ENCODE peak calls at places on chromosomes 12 and 14, in four cellular contexts. One of them, this sample, is unnamed.

GRCh38 chr12:104958946-104959841 is 1.1 kb upstream of the SLC41A2 start:
- DNase-seq in K562: peak
- DNase-seq in H1: no peak
- DNase-seq in HepG2: peak
- DNase-seq in this sample: no peak

GRCh38 chr12:100656141-100656540 is 82.7 kb downstream of the GAS2L3 start:
- DNase-seq in K562: no peak
- DNase-seq in H1: no peak
- DNase-seq in HepG2: no peak
- DNase-seq in this sample: no peak

GRCh38 chr14:64260418-64260817 is 33.8 kb downstream of the ESR2 start:
- DNase-seq in HepG2: no peak
- DNase-seq in H1: no peak
- DNase-seq in K562: no peak
- DNase-seq in this sample: no peak

GRCh38 chr14:38870437-38870836 is 232.6 kb downstream of the SEC23A start:
- DNase-seq in K562: no peak
- DNase-seq in H1: no peak
- DNase-seq in HepG2: no peak
- DNase-seq in this sample: no peak

GRCh38 chr12:94938583-94938982 is 64.9 kb downstream of the NDUFA12 start:
- DNase-seq in HepG2: no peak
- DNase-seq in H1: no peak
- DNase-seq in K562: no peak
- DNase-seq in this sample: no peak

GRCh38 chr12:44507471-44507870 is 368.6 kb downstream of the NELL2 start:
- DNase-seq in K562: no peak
- DNase-seq in HepG2: no peak
- DNase-seq in H1: no peak
- DNase-seq in this sample: no peak

GRCh38 chr12:46108721-46109120 is 118.3 kb upstream of the SCAF11 start:
- DNase-seq in K562: no peak
- DNase-seq in H1: no peak
- DNase-seq in HepG2: no peak
- DNase-seq in this sample: no peak

GRCh38 chr14:59126714-59127436 is 61.6 kb upstream of the DAAM1 start:
- DNase-seq in HepG2: peak
- DNase-seq in K562: peak
- DNase-seq in H1: no peak
- DNase-seq in this sample: peak

GRCh38 chr14:38174721-38175120 is 33.0 kb upstream of the SSTR1 start:
- DNase-seq in K562: no peak
- DNase-seq in H1: no peak
- DNase-seq in HepG2: no peak
- DNase-seq in this sample: no peak

GRCh38 chr12:127125607-127126259 is 1141.2 kb upstream of the TMEM132C start:
- DNase-seq in H1: no peak
- DNase-seq in HepG2: no peak
- DNase-seq in K562: peak
- DNase-seq in this sample: peak

GRCh38 chr14:21846227-21846885 is 172.7 kb upstream of the OR4E1 start:
- DNase-seq in H1: peak
- DNase-seq in K562: peak
- DNase-seq in HepG2: peak
- DNase-seq in this sample: peak

GRCh38 chr14:24037658-24038037 is 14.2 kb upstream of the CARMIL3 start:
- DNase-seq in H1: no peak
- DNase-seq in K562: no peak
- DNase-seq in HepG2: no peak
- DNase-seq in this sample: no peak

GRCh38 chr12:109047081-109047805 is 5.1 kb upstream of the USP30 start:
- DNase-seq in HepG2: no peak
- DNase-seq in K562: no peak
- DNase-seq in H1: peak
- DNase-seq in this sample: no peak

GRCh38 chr14:69093551-69094421 is 59.1 kb downstream of the DCAF5 start:
- DNase-seq in HepG2: peak
- DNase-seq in H1: no peak
- DNase-seq in K562: no peak
- DNase-seq in this sample: no peak

GRCh38 chr12:3165311-3165931 is 88.2 kb downstream of the TSPAN9 start:
- DNase-seq in K562: no peak
- DNase-seq in H1: no peak
- DNase-seq in HepG2: no peak
- DNase-seq in this sample: no peak

GRCh38 chr12:1222858-1223644 is 232.0 kb downstream of the ERC1 start:
- DNase-seq in K562: no peak
- DNase-seq in HepG2: no peak
- DNase-seq in H1: no peak
- DNase-seq in this sample: no peak

GRCh38 chr12:1217191-1217949 is 226.3 kb downstream of the ERC1 start:
- DNase-seq in K562: no peak
- DNase-seq in HepG2: no peak
- DNase-seq in H1: no peak
- DNase-seq in this sample: peak

GRCh38 chr12:1216560-1216959 is 225.5 kb downstream of the ERC1 start:
- DNase-seq in K562: no peak
- DNase-seq in H1: no peak
- DNase-seq in HepG2: no peak
- DNase-seq in this sample: no peak

GRCh38 chr12:1218369-1218768 is 227.3 kb downstream of the ERC1 start:
- DNase-seq in H1: no peak
- DNase-seq in K562: no peak
- DNase-seq in HepG2: no peak
- DNase-seq in this sample: no peak

GRCh38 chr12:1220127-1221092 is 229.4 kb downstream of the ERC1 start:
- DNase-seq in K562: no peak
- DNase-seq in H1: no peak
- DNase-seq in HepG2: peak
- DNase-seq in this sample: peak
- TF ChIP-seq PHF8 in K562: no peak
- TF ChIP-seq PHF8 in H1: no peak
- TF ChIP-seq PHF8 in HepG2: no peak
- TF ChIP-seq PHF8 in this sample: no peak

DNA sequence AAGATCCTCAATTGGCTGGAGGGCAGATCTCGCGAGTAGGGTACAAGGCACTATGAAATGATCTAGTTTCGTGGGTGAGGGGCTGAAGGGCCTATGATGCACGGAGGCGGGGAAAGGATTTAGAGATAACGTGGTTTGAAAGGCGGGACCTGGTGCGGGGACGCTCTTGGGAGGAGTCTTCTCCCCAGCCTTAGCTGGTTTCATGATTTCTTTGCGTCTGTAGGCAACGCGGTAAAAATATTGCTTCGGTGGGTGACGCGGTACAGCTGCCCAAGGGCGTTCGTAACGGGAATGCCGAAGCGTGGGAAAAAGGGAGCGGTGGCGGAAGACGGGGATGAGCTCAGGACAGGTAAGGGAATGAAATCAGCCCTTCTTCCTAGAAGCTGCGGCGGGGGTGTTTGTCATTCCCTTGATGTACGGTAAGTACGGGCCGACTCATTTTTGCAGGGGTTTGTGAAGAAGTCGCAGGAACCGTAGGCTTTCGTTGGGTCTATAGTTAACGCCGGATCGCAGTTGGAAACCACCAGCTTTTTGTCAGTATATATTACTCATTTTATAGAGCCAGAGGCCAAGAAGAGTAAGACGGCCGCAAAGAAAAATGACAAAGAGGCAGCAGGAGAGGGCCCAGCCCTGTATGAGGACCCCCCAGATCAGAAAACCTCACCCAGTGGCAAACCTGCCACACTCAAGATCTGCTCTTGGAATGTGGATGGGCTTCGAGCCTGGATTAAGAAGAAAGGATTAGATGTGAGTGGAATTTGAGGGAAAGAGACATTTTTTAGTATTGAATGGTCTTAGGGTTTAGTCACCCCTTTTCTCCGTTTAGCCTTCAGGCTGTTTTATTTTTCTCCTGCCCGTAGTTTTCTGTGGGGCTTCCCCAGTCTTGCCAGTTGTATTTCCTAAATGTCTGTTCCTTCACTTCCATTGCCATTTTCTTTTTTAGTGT is 602 bp downstream of the APEX1 start:
- DNase-seq in K562: peak
- DNase-seq in HepG2: no peak
- DNase-seq in H1: no peak
- DNase-seq in this sample: no peak
- TF ChIP-seq KDM1A in K562: no peak
- TF ChIP-seq KDM1A in HepG2: no peak
- TF ChIP-seq KDM1A in H1: no peak
- TF ChIP-seq KDM1A in this sample: no peak

GRCh38 chr12:103269962-103270361 is 225.8 kb downstream of the C12orf42 start:
- DNase-seq in K562: no peak
- DNase-seq in H1: no peak
- DNase-seq in HepG2: no peak
- DNase-seq in this sample: no peak
- TF ChIP-seq PHF8 in K562: no peak
- TF ChIP-seq PHF8 in H1: no peak
- TF ChIP-seq PHF8 in HepG2: no peak
- TF ChIP-seq PHF8 in this sample: no peak

GRCh38 chr12:64273527-64274403 is 51.7 kb upstream of the KICS2 start:
- DNase-seq in HepG2: peak
- DNase-seq in H1: peak
- DNase-seq in K562: peak
- DNase-seq in this sample: peak
- TF ChIP-seq KDM1A in HepG2: no peak
- TF ChIP-seq KDM1A in H1: no peak
- TF ChIP-seq KDM1A in K562: no peak
- TF ChIP-seq KDM1A in this sample: no peak

DNA sequence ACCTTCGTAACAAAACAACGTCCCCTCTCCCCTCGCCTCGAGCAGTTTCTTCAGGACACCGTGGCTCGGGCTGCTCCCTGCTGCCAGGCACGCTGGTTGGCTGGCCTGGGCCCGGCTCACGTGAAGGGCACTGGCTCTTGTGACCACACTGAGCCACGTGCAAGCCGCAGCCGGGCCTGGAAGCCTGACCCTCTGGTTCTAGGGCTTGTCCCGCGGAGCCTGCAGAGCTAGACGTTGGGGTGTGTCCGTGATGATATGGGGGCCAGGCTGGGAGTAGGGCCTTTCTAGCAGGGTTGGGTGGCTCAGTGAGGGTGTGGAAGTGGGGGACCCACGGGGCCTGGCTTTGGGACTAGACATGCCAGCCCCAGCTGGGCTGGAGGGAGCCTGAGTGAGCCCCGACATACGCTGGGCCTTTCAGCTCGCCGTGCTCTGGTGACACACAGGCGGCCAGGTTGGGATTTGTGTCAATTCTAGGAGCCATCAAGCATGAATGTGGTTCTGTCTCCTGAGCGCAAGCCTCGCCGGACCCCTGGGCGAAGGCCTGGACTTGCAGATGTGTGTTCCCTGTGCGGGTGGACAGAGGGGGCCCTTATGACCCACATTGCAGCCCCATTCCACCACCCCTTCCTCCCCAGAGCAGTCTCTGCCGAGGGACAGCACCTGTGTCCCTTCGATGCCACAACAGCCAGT is 13.6 kb upstream of the AMN start:
- DNase-seq in H1: no peak
- DNase-seq in HepG2: no peak
- DNase-seq in K562: no peak
- DNase-seq in this sample: no peak
- TF ChIP-seq PHF8 in H1: no peak
- TF ChIP-seq PHF8 in HepG2: no peak
- TF ChIP-seq PHF8 in K562: no peak
- TF ChIP-seq PHF8 in this sample: no peak

DNA sequence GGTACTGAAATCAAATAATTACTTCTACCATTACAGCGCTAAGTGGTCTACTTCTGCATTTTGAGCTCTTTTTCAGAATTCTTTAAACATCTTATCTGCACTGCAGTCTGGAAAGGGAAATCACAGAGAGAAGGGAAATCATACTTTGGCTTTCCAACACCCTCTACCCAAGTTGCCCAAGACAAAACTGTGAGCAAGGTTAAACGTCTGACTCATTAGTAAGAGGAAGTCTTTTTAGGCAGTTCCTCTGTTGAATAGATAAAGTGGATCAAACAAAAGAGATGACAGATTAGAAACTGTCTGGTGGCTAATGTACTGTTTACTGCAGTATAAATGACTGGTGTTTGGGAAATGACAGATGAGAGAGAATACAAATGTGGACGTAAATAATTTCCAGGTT is 858.1 kb downstream of the NRXN3 start:
- DNase-seq in HepG2: no peak
- DNase-seq in H1: no peak
- DNase-seq in K562: no peak
- DNase-seq in this sample: no peak
- TF ChIP-seq KDM1A in HepG2: no peak
- TF ChIP-seq KDM1A in H1: no peak
- TF ChIP-seq KDM1A in K562: no peak
- TF ChIP-seq KDM1A in this sample: no peak

GRCh38 chr12:56280849-56281248 is 14.1 kb downstream of the COQ10A start:
- DNase-seq in H1: no peak
- DNase-seq in K562: no peak
- DNase-seq in HepG2: no peak
- DNase-seq in this sample: no peak
- TF ChIP-seq PHF8 in H1: no peak
- TF ChIP-seq PHF8 in K562: no peak
- TF ChIP-seq PHF8 in HepG2: no peak
- TF ChIP-seq PHF8 in this sample: no peak